ENCODE peak calls at places on chromosomes 5 and 9, in six cellular contexts. H is stimulated activated naive CD8-positive, alpha-beta T cell treated with anti-CD3 and anti-CD28 coated beads, Interleukin-15, amount 100 ng/mL, for 72 hours; F is amniotic stem cell; P is NCI-H1105 treated with DMSO at 0.1 percent for 48 hours; T is CD8-positive, alpha-beta memory T cell; Q is GM13976. G is an unnamed sample.

GRCh38 chr9:91951944-91952520 is 2.0 kb upstream of the ROR2 start:
- DNase-seq in H (no peak), F (no peak), P (no peak), T (no peak), Q (no peak), G (no peak)

GRCh38 chr5:181164076-181164952 is 16.9 kb downstream of the OR2V2 start:
- DNase-seq in H (no peak), F (no peak), P (no peak), T (no peak), Q (no peak), G (no peak)

GRCh38 chr9:4798281-4798680 is 5.5 kb downstream of the RCL1 start:
- DNase-seq in H (no peak), F (no peak), P (no peak), T (no peak), Q (no peak), G (no peak)

GRCh38 chr5:179967489-179967888 is 59.8 kb upstream of the TBC1D9B start:
- DNase-seq in H (no peak), F (no peak), P (no peak), T (no peak), Q (no peak), G (no peak)

GRCh38 chr5:31585519-31586270 is 53.2 kb upstream of the PDZD2 start:
- DNase-seq in H (no peak), F (no peak), P (no peak), T (no peak), Q (no peak), G (no peak)

GRCh38 chr9:27203783-27204182 is 93.2 kb downstream of the EQTN start:
- DNase-seq in H (no peak), F (no peak), P (no peak), T (no peak), Q (no peak), G (no peak)

GRCh38 chr9:92439921-92440750 is 15.9 kb upstream of the OMD start:
- DNase-seq in H (no peak), F (peak), P (no peak), T (no peak), Q (no peak), G (no peak)

GRCh38 chr5:177189416-177189815 is 55.8 kb downstream of the NSD1 start:
- DNase-seq in H (no peak), F (no peak), P (no peak), T (no peak), Q (no peak), G (no peak)

GRCh38 chr5:173853370-173854131 is 34.6 kb upstream of the CPEB4 start:
- DNase-seq in H (no peak), F (no peak), P (no peak), T (no peak), Q (no peak), G (no peak)

GRCh38 chr9:129483467-129484324 is 137.2 kb downstream of the C9orf50 start:
- DNase-seq in H (peak), F (peak), P (peak), T (no peak), Q (no peak), G (no peak)

GRCh38 chr5:42632501-42632900 is 124.1 kb upstream of the CCDC152 start:
- DNase-seq in H (no peak), F (no peak), P (no peak), T (no peak), Q (peak), G (no peak)

GRCh38 chr9:38421498-38422211 is 2.6 kb downstream of the IGFBPL1 start:
- DNase-seq in H (no peak), F (no peak), P (peak), T (no peak), Q (no peak), G (no peak)

GRCh38 chr5:170892201-170892600 is 30.4 kb downstream of the RANBP17 start:
- DNase-seq in H (no peak), F (peak), P (no peak), T (no peak), Q (no peak), G (no peak)

GRCh38 chr9:126016579-126017290 is 269.6 kb downstream of the PBX3 start:
- DNase-seq in H (no peak), F (no peak), P (peak), T (no peak), Q (no peak), G (no peak)

GRCh38 chr5:36631161-36631560 is 24.8 kb downstream of the SLC1A3 start:
- DNase-seq in H (no peak), F (no peak), P (no peak), T (no peak), Q (no peak), G (no peak)

GRCh38 chr5:447501-447900 is 4.5 kb downstream of the EXOC3 start:
- DNase-seq in H (no peak), F (no peak), P (no peak), T (peak), Q (no peak), G (no peak)

GRCh38 chr9:91815896-91816295 is 134.1 kb downstream of the ROR2 start:
- DNase-seq in H (no peak), F (no peak), P (no peak), T (no peak), Q (no peak), G (no peak)

GRCh38 chr9:110926828-110927227 is 111.4 kb downstream of the LPAR1 start:
- DNase-seq in H (no peak), F (no peak), P (no peak), T (no peak), Q (no peak), G (no peak)

GRCh38 chr9:68462004-68462775 is 78.5 kb downstream of the TMEM252 start:
- DNase-seq in H (no peak), F (no peak), P (no peak), T (no peak), Q (no peak), G (no peak)

GRCh38 chr5:148541054-148541835 is 113.1 kb downstream of the HTR4 start:
- DNase-seq in H (no peak), F (no peak), P (no peak), T (no peak), Q (no peak), G (no peak)

GRCh38 chr9:123425261-123425821 is 69.3 kb downstream of the CRB2 start:
- DNase-seq in H (no peak), F (no peak), P (no peak), T (no peak), Q (no peak), G (no peak)

GRCh38 chr5:94855543-94855942 is 237.1 kb downstream of the SLF1 start:
- DNase-seq in H (no peak), F (no peak), P (no peak), T (no peak), Q (no peak), G (no peak)

GRCh38 chr9:121233906-121234901 is 32.5 kb upstream of the RAB14 start:
- DNase-seq in H (no peak), F (no peak), P (no peak), T (no peak), Q (no peak), G (no peak)

GRCh38 chr9:108056805-108057386 is 567.3 kb upstream of the KLF4 start:
- DNase-seq in H (no peak), F (peak), P (no peak), T (no peak), Q (no peak), G (no peak)

GRCh38 chr9:122158202-122158601 is 1.4 kb downstream of the NDUFA8 start:
- DNase-seq in H (peak), F (no peak), P (peak), T (no peak), Q (peak), G (no peak)

GRCh38 chr9:87342743-87343142 is 154.9 kb upstream of the DAPK1 start:
- DNase-seq in H (no peak), F (no peak), P (no peak), T (no peak), Q (no peak), G (no peak)

GRCh38 chr9:14661421-14662059 is 31.7 kb downstream of the ZDHHC21 start:
- DNase-seq in H (no peak), F (no peak), P (peak), T (no peak), Q (peak), G (no peak)

GRCh38 chr5:94754824-94755223 is 136.4 kb downstream of the SLF1 start:
- DNase-seq in H (no peak), F (no peak), P (no peak), T (no peak), Q (no peak), G (no peak)

GRCh38 chr9:89676281-89676680 is 71.5 kb downstream of the GADD45G start:
- DNase-seq in H (no peak), F (no peak), P (peak), T (no peak), Q (no peak), G (no peak)

GRCh38 chr5:17723876-17724275 is 89.6 kb downstream of the TAF11L14 start:
- DNase-seq in H (no peak), F (no peak), P (no peak), T (no peak), Q (no peak), G (no peak)

GRCh38 chr9:33813712-33814641 is 3.0 kb upstream of the UBE2R2 start:
- DNase-seq in H (peak), F (peak), P (peak), T (no peak), Q (peak), G (no peak)